ENCODE peak calls at places on chromosomes 7 and 10, in eight cellular contexts. U, P, N, D, A, W, B and Z are unnamed samples.

GRCh38 chr10:92011560-92012214 is 88.1 kb downstream of the BTAF1 start:
- DNase-seq in U (no peak), P (no peak), N (no peak), D (no peak), A (no peak), W (peak), B (no peak), Z (no peak)

GRCh38 chr10:62047960-62048383 is 146.5 kb downstream of the ARID5B start:
- DNase-seq in U (no peak), P (no peak), N (no peak), D (no peak), A (no peak), W (no peak), B (peak), Z (no peak)

GRCh38 chr10:101906586-101907183 is 63.1 kb upstream of the KCNIP2 start:
- DNase-seq in U (no peak), P (no peak), N (no peak), D (no peak), A (no peak), W (no peak), B (no peak), Z (no peak)

GRCh38 chr7:22561356-22561755 is 61.4 kb upstream of the STEAP1B start:
- DNase-seq in U (no peak), P (peak), N (peak), D (no peak), A (peak), W (peak), B (no peak), Z (peak)

GRCh38 chr10:119199231-119199992 is 8.0 kb upstream of the GRK5 start:
- DNase-seq in U (peak), P (no peak), N (peak), D (peak), A (peak), W (peak), B (peak), Z (no peak)

GRCh38 chr10:132670546-132670945 is 115.4 kb downstream of the NKX6-2 start:
- DNase-seq in U (no peak), P (peak), N (no peak), D (no peak), A (no peak), W (no peak), B (no peak), Z (no peak)

GRCh38 chr10:15703167-15703880 is 16.4 kb downstream of the ITGA8 start:
- DNase-seq in U (no peak), P (no peak), N (no peak), D (no peak), A (no peak), W (peak), B (no peak), Z (no peak)

GRCh38 chr7:1691096-1691495 is 21.0 kb downstream of the ELFN1 start:
- DNase-seq in U (no peak), P (peak), N (no peak), D (no peak), A (peak), W (no peak), B (no peak), Z (no peak)

GRCh38 chr10:116210588-116211346 is 62.2 kb downstream of the GFRA1 start:
- DNase-seq in U (no peak), P (no peak), N (no peak), D (no peak), A (no peak), W (no peak), B (no peak), Z (no peak)

GRCh38 chr7:150879345-150879744 is 27.0 kb downstream of the AOC1 start:
- DNase-seq in U (no peak), P (no peak), N (no peak), D (no peak), A (no peak), W (no peak), B (no peak), Z (no peak)

GRCh38 chr10:34713875-34714274 is 101.2 kb downstream of the PARD3 start:
- DNase-seq in U (no peak), P (no peak), N (no peak), D (no peak), A (no peak), W (no peak), B (no peak), Z (no peak)

GRCh38 chr10:77116904-77117303 is 520.7 kb downstream of the KCNMA1 start:
- DNase-seq in U (no peak), P (no peak), N (no peak), D (no peak), A (no peak), W (no peak), B (no peak), Z (no peak)

GRCh38 chr7:82722946-82723345 is 279.4 kb upstream of the CACNA2D1 start:
- DNase-seq in U (no peak), P (no peak), N (no peak), D (no peak), A (no peak), W (no peak), B (no peak), Z (no peak)

GRCh38 chr7:157808042-157808441 is 471.2 kb downstream of the DNAJB6 start:
- DNase-seq in U (no peak), P (peak), N (no peak), D (no peak), A (no peak), W (no peak), B (no peak), Z (peak)

GRCh38 chr10:32951111-32951510 is 6.9 kb downstream of the ITGB1 start:
- DNase-seq in U (no peak), P (no peak), N (no peak), D (no peak), A (no peak), W (no peak), B (no peak), Z (no peak)

GRCh38 chr10:96690755-96691730 is 29.3 kb downstream of the PIK3AP1 start:
- DNase-seq in U (no peak), P (no peak), N (no peak), D (no peak), A (no peak), W (no peak), B (no peak), Z (no peak)

GRCh38 chr7:33661430-33662160 is 243.7 kb upstream of the BMPER start:
- DNase-seq in U (no peak), P (no peak), N (no peak), D (no peak), A (no peak), W (no peak), B (no peak), Z (no peak)
- H3K27ac ChIP-seq in U (no peak), P (no peak), N (no peak), D (no peak), A (no peak), W (no peak), B (no peak), Z (no peak)

GRCh38 chr7:37408241-37408884 is 40.3 kb downstream of the ELMO1 start:
- DNase-seq in U (no peak), P (no peak), N (no peak), D (no peak), A (no peak), W (no peak), B (no peak), Z (no peak)
- H3K4me3 ChIP-seq in U (peak), P (no peak), N (no peak), D (peak), A (peak), W (no peak), B (no peak), Z (no peak)

GRCh38 chr10:73576890-73577591 is 14.1 kb downstream of the USP54 start:
- DNase-seq in U (no peak), P (no peak), N (no peak), D (no peak), A (no peak), W (peak), B (no peak), Z (no peak)
- H3K27ac ChIP-seq in U (no peak), P (peak), N (peak), D (no peak), A (peak), W (no peak), B (peak), Z (peak)

GRCh38 chr7:43767311-43767710 is 8.8 kb downstream of the BLVRA start:
- DNase-seq in U (no peak), P (peak), N (no peak), D (no peak), A (no peak), W (no peak), B (no peak), Z (no peak)

GRCh38 chr7:43763183-43763582 is 4.7 kb downstream of the BLVRA start:
- DNase-seq in U (no peak), P (no peak), N (no peak), D (no peak), A (no peak), W (no peak), B (no peak), Z (no peak)

GRCh38 chr7:43764039-43764789 is 5.7 kb downstream of the BLVRA start:
- DNase-seq in U (peak), P (peak), N (peak), D (no peak), A (peak), W (no peak), B (peak), Z (no peak)

GRCh38 chr7:43766564-43766963 is 8.1 kb downstream of the BLVRA start:
- DNase-seq in U (no peak), P (peak), N (no peak), D (no peak), A (no peak), W (no peak), B (no peak), Z (no peak)

GRCh38 chr7:43764807-43765491 is 6.5 kb downstream of the BLVRA start:
- DNase-seq in U (no peak), P (no peak), N (peak), D (no peak), A (no peak), W (peak), B (peak), Z (no peak)
- H3K4me3 ChIP-seq in U (no peak), P (peak), N (no peak), D (no peak), A (no peak), W (no peak), B (no peak), Z (no peak)

DNA sequence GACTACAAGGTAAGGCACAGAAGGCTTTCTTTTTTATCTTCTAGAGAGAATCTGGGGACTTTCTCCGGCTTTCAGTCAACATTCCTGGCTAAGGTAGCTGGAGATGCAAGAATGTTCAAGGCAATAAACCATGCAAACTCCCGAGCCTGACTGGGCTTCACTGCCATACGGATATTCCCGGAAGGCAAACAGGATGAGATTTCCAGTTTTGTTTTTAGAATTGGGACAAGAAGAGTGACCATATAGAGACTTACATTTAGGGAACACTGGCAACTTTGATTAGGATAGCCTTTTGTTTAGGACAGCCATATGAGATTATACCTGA is 269 bp downstream of the CALD1 start:
- DNase-seq in U (no peak), P (no peak), N (no peak), D (no peak), A (no peak), W (no peak), B (no peak), Z (no peak)
- H3K27ac ChIP-seq in U (no peak), P (peak), N (peak), D (no peak), A (peak), W (peak), B (peak), Z (peak)

DNA sequence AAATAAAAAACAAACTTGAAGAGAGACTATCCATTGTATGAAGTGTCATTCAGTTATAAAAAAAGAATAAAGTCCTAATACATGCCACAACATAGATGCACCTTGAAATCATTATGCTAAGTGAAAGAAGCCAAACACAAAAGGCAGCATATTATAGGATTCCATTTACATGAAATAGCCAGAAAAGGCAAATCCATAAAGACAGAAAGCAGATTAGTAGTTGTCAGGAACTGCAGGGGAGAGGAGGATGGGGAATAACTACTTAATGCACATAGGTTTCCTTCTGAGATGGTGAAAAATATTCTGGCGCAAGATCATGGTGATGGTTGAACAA is 6.6 kb upstream of the PON1 start:
- DNase-seq in U (no peak), P (no peak), N (no peak), D (no peak), A (no peak), W (no peak), B (no peak), Z (no peak)
- H3K4me3 ChIP-seq in U (peak), P (peak), N (no peak), D (peak), A (peak), W (peak), B (no peak), Z (peak)

GRCh38 chr7:120993575-120994191 is 5.2 kb downstream of the CPED1 start:
- DNase-seq in U (no peak), P (no peak), N (no peak), D (no peak), A (no peak), W (no peak), B (no peak), Z (no peak)
- H3K27ac ChIP-seq in U (no peak), P (no peak), N (no peak), D (no peak), A (peak), W (no peak), B (no peak), Z (no peak)

DNA sequence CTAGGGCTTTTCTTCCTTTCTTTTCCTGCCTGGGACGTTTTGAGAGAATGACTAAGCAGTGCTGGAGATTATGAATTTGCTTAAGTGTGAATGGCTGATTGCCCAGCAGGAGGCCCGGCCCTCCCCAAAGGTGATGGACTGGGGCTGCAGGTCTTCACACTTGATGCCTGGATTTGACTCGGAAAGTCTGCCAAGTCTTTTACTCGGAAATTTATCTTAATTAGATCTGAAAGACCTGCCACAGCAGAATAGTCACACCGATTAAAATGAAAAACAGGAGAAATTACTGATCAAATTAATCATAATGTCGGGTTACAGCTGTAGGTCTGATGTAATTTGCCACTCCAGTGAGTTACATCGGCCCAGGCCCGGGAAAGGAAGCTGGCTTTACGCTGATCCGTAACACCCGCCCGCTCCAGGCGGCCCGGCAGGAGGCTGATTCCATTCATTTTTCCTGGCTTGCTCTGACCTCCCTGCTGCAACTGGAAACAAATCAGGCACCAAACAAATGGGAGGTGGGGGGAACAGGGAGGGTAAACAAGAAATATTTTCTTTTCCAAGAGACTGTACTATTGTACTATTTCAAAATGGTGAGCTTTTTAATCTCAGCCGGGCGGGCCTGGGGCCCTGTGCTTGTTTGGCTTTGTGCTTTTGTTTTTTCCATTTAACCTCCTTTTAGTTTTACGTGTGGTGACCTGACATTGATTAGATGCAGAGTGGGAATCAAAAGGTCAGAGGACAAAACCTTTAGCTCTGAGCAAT is 212.4 kb upstream of the YAE1 start:
- DNase-seq in U (no peak), P (peak), N (peak), D (no peak), A (peak), W (peak), B (no peak), Z (peak)
- H3K4me3 ChIP-seq in U (no peak), P (no peak), N (no peak), D (no peak), A (no peak), W (no peak), B (no peak), Z (no peak)